ENCODE peak calls at places on chromosomes 6 and 20, in four cellular contexts. K is ELR, I is uterus, O is lung. X is an unnamed sample.

GRCh38 chr6:2502998-2503674 is 247.6 kb downstream of the MYLK4 start:
- DNase-seq in O (no peak), K (no peak), I (no peak), X (no peak)

GRCh38 chr6:15429146-15430110 is 183.6 kb downstream of the JARID2 start:
- DNase-seq in O (no peak), I (no peak), K (peak), X (no peak)

GRCh38 chr20:14312001-14312400 is 25.4 kb downstream of the FLRT3 start:
- DNase-seq in K (no peak), I (no peak), O (no peak), X (no peak)

GRCh38 chr6:82875573-82876185 is 190.0 kb downstream of the UBE3D start:
- DNase-seq in K (peak), I (no peak), O (no peak), X (no peak)

GRCh38 chr20:10090588-10091166 is 55.9 kb downstream of the ANKEF1 start:
- DNase-seq in K (peak), O (peak), I (peak), X (peak)

GRCh38 chr6:44257007-44257752 is at the start of gene SLC35B2:
- DNase-seq in I (peak), K (peak), O (no peak), X (peak)

GRCh38 chr20:4227085-4227821 is 211.9 kb upstream of the RNF24 start:
- DNase-seq in I (no peak), K (peak), O (no peak), X (no peak)

GRCh38 chr6:25138024-25138696 is 141.0 kb upstream of the CARMIL1 start:
- DNase-seq in K (peak), O (peak), I (peak), X (peak)

GRCh38 chr20:31666258-31667042 is 28.7 kb downstream of the COX4I2 start:
- DNase-seq in I (no peak), O (peak), K (no peak), X (no peak)

GRCh38 chr6:106256201-106256968 is 69.2 kb downstream of the ATG5 start:
- DNase-seq in O (no peak), K (peak), I (no peak), X (no peak)

GRCh38 chr20:9389321-9389720 is 125.1 kb upstream of the LAMP5 start:
- DNase-seq in I (no peak), O (no peak), K (no peak), X (peak)

GRCh38 chr6:113862112-113862511 is 5.0 kb downstream of the MARCKS start:
- DNase-seq in K (no peak), I (no peak), O (no peak), X (no peak)

GRCh38 chr20:31560900-31561598 is 44.0 kb upstream of the ID1 start:
- DNase-seq in I (no peak), K (peak), O (no peak), X (peak)

GRCh38 chr6:26130581-26131247 is 43.5 kb downstream of the HFE start:
- DNase-seq in K (no peak), O (no peak), I (no peak), X (no peak)

GRCh38 chr6:66051812-66052211 is 344.8 kb upstream of the EYS start:
- DNase-seq in K (no peak), I (no peak), O (no peak), X (no peak)

GRCh38 chr6:89351632-89352328 is 742 bp downstream of the UBE2J1 start:
- DNase-seq in K (peak), I (no peak), O (no peak), X (no peak)

GRCh38 chr6:25684565-25684964 is 32.5 kb downstream of the SCGN start:
- DNase-seq in K (no peak), O (no peak), I (no peak), X (no peak)

GRCh38 chr6:22328499-22328898 is 31.7 kb upstream of the PRL start:
- DNase-seq in K (no peak), O (no peak), I (no peak), X (no peak)

GRCh38 chr6:155248021-155249001 is 15.5 kb upstream of the CLDN20 start:
- DNase-seq in K (peak), I (peak), O (peak), X (peak)

GRCh38 chr6:32796848-32797776 is 19.7 kb downstream of the HLA-DOB start:
- DNase-seq in O (peak), K (peak), I (peak), X (peak)

GRCh38 chr6:41284726-41285125 is 1.8 kb downstream of the TREM1 start:
- DNase-seq in K (peak), O (peak), I (no peak), X (no peak)

GRCh38 chr20:33771938-33772337 is 39.2 kb upstream of the CHMP4B start:
- DNase-seq in I (no peak), K (no peak), O (no peak), X (no peak)

GRCh38 chr6:117399924-117400323 is 25.8 kb downstream of the ROS1 start:
- DNase-seq in K (peak), O (no peak), I (no peak), X (no peak)

GRCh38 chr6:167140589-167141474 is 16.9 kb downstream of the GPR31 start:
- DNase-seq in O (no peak), I (no peak), K (no peak), X (no peak)

GRCh38 chr20:58306421-58307261 is 2.9 kb upstream of the RAB22A start:
- DNase-seq in K (peak), I (no peak), O (peak), X (peak)

GRCh38 chr20:49325981-49326380 is 48.1 kb upstream of the ZNFX1 start:
- DNase-seq in K (no peak), I (no peak), O (no peak), X (no peak)

GRCh38 chr20:61391812-61392520 is 139.9 kb downstream of the CDH4 start:
- DNase-seq in K (no peak), O (no peak), I (no peak), X (no peak)

GRCh38 chr20:58012731-58013510 is 215.5 kb downstream of the ANKRD60 start:
- DNase-seq in K (no peak), O (no peak), I (peak), X (no peak)

GRCh38 chr6:170031096-170031471 is 259.8 kb downstream of the DLL1 start:
- DNase-seq in K (no peak), I (no peak), O (peak), X (peak)

X was measured in stomach.